ENCODE peak calls at places on chromosomes 3 and 15, in five cellular contexts. One of them, this sample, is unnamed.

GRCh38 chr3:71444028-71444860 is 139.3 kb downstream of the FOXP1 start:
- DNase-seq in natural killer cell treated with Interleukin-12 subunit alpha and Interleukin-12 subunit beta and Interleukin-15 and Interleukin-18, amount 100 ng/mL, for 72 hours: peak; percentile 77
- DNase-seq in NCI-H1105 treated with DMSO at 0.1 percent for 48 hours: no peak
- DNase-seq in NCI-H345: no peak
- DNase-seq in HT1080: peak; percentile 96
- DNase-seq in this sample: peak; percentile 82

GRCh38 chr3:107416138-107416537 is 38.9 kb downstream of the CCDC54 start:
- DNase-seq in natural killer cell treated with Interleukin-12 subunit alpha and Interleukin-12 subunit beta and Interleukin-15 and Interleukin-18, amount 100 ng/mL, for 72 hours: no peak
- DNase-seq in HT1080: no peak
- DNase-seq in NCI-H1105 treated with DMSO at 0.1 percent for 48 hours: no peak
- DNase-seq in NCI-H345: no peak
- DNase-seq in this sample: no peak

GRCh38 chr3:34189133-34189532 is 390.7 kb downstream of the PDCD6IP start:
- DNase-seq in HT1080: no peak
- DNase-seq in NCI-H345: no peak
- DNase-seq in NCI-H1105 treated with DMSO at 0.1 percent for 48 hours: no peak
- DNase-seq in natural killer cell treated with Interleukin-12 subunit alpha and Interleukin-12 subunit beta and Interleukin-15 and Interleukin-18, amount 100 ng/mL, for 72 hours: no peak
- DNase-seq in this sample: no peak

GRCh38 chr3:24287728-24288450 is 206.8 kb downstream of the THRB start:
- DNase-seq in NCI-H345: no peak
- DNase-seq in natural killer cell treated with Interleukin-12 subunit alpha and Interleukin-12 subunit beta and Interleukin-15 and Interleukin-18, amount 100 ng/mL, for 72 hours: no peak
- DNase-seq in NCI-H1105 treated with DMSO at 0.1 percent for 48 hours: no peak
- DNase-seq in HT1080: no peak
- DNase-seq in this sample: no peak

GRCh38 chr3:183766745-183767606 is 58.4 kb downstream of the MAP6D1 start:
- DNase-seq in NCI-H345: peak; percentile 83
- DNase-seq in HT1080: peak; percentile 80
- DNase-seq in NCI-H1105 treated with DMSO at 0.1 percent for 48 hours: peak; percentile 69
- DNase-seq in natural killer cell treated with Interleukin-12 subunit alpha and Interleukin-12 subunit beta and Interleukin-15 and Interleukin-18, amount 100 ng/mL, for 72 hours: peak; percentile 73
- DNase-seq in this sample: peak; percentile 58

GRCh38 chr3:196518999-196519737 is 4.0 kb upstream of the SMCO1 start:
- DNase-seq in natural killer cell treated with Interleukin-12 subunit alpha and Interleukin-12 subunit beta and Interleukin-15 and Interleukin-18, amount 100 ng/mL, for 72 hours: peak; percentile 76
- DNase-seq in NCI-H345: peak; percentile 22
- DNase-seq in NCI-H1105 treated with DMSO at 0.1 percent for 48 hours: peak; percentile 72
- DNase-seq in HT1080: peak; percentile 76
- DNase-seq in this sample: no peak

GRCh38 chr3:114362815-114363214 is 69.0 kb downstream of the TIGIT start:
- DNase-seq in NCI-H345: no peak
- DNase-seq in natural killer cell treated with Interleukin-12 subunit alpha and Interleukin-12 subunit beta and Interleukin-15 and Interleukin-18, amount 100 ng/mL, for 72 hours: no peak
- DNase-seq in HT1080: peak; percentile 34
- DNase-seq in NCI-H1105 treated with DMSO at 0.1 percent for 48 hours: peak; percentile 45
- DNase-seq in this sample: no peak

GRCh38 chr15:93495799-93496637 is 407.0 kb upstream of the RGMA start:
- DNase-seq in NCI-H345: no peak
- DNase-seq in HT1080: no peak
- DNase-seq in NCI-H1105 treated with DMSO at 0.1 percent for 48 hours: no peak
- DNase-seq in natural killer cell treated with Interleukin-12 subunit alpha and Interleukin-12 subunit beta and Interleukin-15 and Interleukin-18, amount 100 ng/mL, for 72 hours: no peak
- DNase-seq in this sample: no peak

GRCh38 chr3:56135941-56136340 is 332.3 kb downstream of the ERC2 start:
- DNase-seq in HT1080: no peak
- DNase-seq in natural killer cell treated with Interleukin-12 subunit alpha and Interleukin-12 subunit beta and Interleukin-15 and Interleukin-18, amount 100 ng/mL, for 72 hours: no peak
- DNase-seq in NCI-H1105 treated with DMSO at 0.1 percent for 48 hours: no peak
- DNase-seq in NCI-H345: no peak
- DNase-seq in this sample: no peak

GRCh38 chr3:49813497-49814174 is at the start of gene UBA7:
- DNase-seq in natural killer cell treated with Interleukin-12 subunit alpha and Interleukin-12 subunit beta and Interleukin-15 and Interleukin-18, amount 100 ng/mL, for 72 hours: peak; percentile 70
- DNase-seq in NCI-H1105 treated with DMSO at 0.1 percent for 48 hours: peak; percentile 1
- DNase-seq in NCI-H345: no peak
- DNase-seq in HT1080: peak; percentile 76
- DNase-seq in this sample: no peak

GRCh38 chr3:47365213-47366153 is 15.3 kb upstream of the PTPN23 start:
- DNase-seq in NCI-H345: no peak
- DNase-seq in natural killer cell treated with Interleukin-12 subunit alpha and Interleukin-12 subunit beta and Interleukin-15 and Interleukin-18, amount 100 ng/mL, for 72 hours: no peak
- DNase-seq in NCI-H1105 treated with DMSO at 0.1 percent for 48 hours: no peak
- DNase-seq in HT1080: peak; percentile 86
- DNase-seq in this sample: no peak

GRCh38 chr3:179452166-179452544 is 885 bp upstream of the GNB4 start:
- DNase-seq in NCI-H1105 treated with DMSO at 0.1 percent for 48 hours: no peak
- DNase-seq in natural killer cell treated with Interleukin-12 subunit alpha and Interleukin-12 subunit beta and Interleukin-15 and Interleukin-18, amount 100 ng/mL, for 72 hours: no peak
- DNase-seq in HT1080: peak; percentile 25
- DNase-seq in NCI-H345: no peak
- DNase-seq in this sample: no peak

GRCh38 chr15:38454687-38455071 is 752 bp downstream of the FAM98B start:
- DNase-seq in NCI-H1105 treated with DMSO at 0.1 percent for 48 hours: no peak
- DNase-seq in HT1080: no peak
- DNase-seq in NCI-H345: no peak
- DNase-seq in natural killer cell treated with Interleukin-12 subunit alpha and Interleukin-12 subunit beta and Interleukin-15 and Interleukin-18, amount 100 ng/mL, for 72 hours: no peak
- DNase-seq in this sample: no peak

GRCh38 chr3:170038434-170039110 is 777 bp downstream of the GPR160 start:
- DNase-seq in NCI-H1105 treated with DMSO at 0.1 percent for 48 hours: peak; percentile 44
- DNase-seq in natural killer cell treated with Interleukin-12 subunit alpha and Interleukin-12 subunit beta and Interleukin-15 and Interleukin-18, amount 100 ng/mL, for 72 hours: no peak
- DNase-seq in NCI-H345: peak; percentile 29
- DNase-seq in HT1080: no peak
- DNase-seq in this sample: peak; percentile 64

GRCh38 chr15:27059610-27060202 is 88.7 kb downstream of the GABRG3 start:
- DNase-seq in NCI-H345: peak; percentile 54
- DNase-seq in HT1080: peak; percentile 62
- DNase-seq in NCI-H1105 treated with DMSO at 0.1 percent for 48 hours: peak; percentile 13
- DNase-seq in natural killer cell treated with Interleukin-12 subunit alpha and Interleukin-12 subunit beta and Interleukin-15 and Interleukin-18, amount 100 ng/mL, for 72 hours: no peak
- DNase-seq in this sample: no peak

GRCh38 chr15:90160781-90161727 is 40.1 kb upstream of the SEMA4B start:
- DNase-seq in natural killer cell treated with Interleukin-12 subunit alpha and Interleukin-12 subunit beta and Interleukin-15 and Interleukin-18, amount 100 ng/mL, for 72 hours: no peak
- DNase-seq in HT1080: no peak
- DNase-seq in NCI-H345: peak; percentile 79
- DNase-seq in NCI-H1105 treated with DMSO at 0.1 percent for 48 hours: peak; percentile 73
- DNase-seq in this sample: no peak

GRCh38 chr15:75185271-75186029 is 16.2 kb upstream of the C15orf39 start:
- DNase-seq in HT1080: no peak
- DNase-seq in NCI-H345: no peak
- DNase-seq in natural killer cell treated with Interleukin-12 subunit alpha and Interleukin-12 subunit beta and Interleukin-15 and Interleukin-18, amount 100 ng/mL, for 72 hours: no peak
- DNase-seq in NCI-H1105 treated with DMSO at 0.1 percent for 48 hours: no peak
- DNase-seq in this sample: no peak

GRCh38 chr3:28317438-28318022 is 31.0 kb upstream of the ZCWPW2 start:
- DNase-seq in HT1080: no peak
- DNase-seq in NCI-H1105 treated with DMSO at 0.1 percent for 48 hours: peak; percentile 43
- DNase-seq in natural killer cell treated with Interleukin-12 subunit alpha and Interleukin-12 subunit beta and Interleukin-15 and Interleukin-18, amount 100 ng/mL, for 72 hours: peak; percentile 64
- DNase-seq in NCI-H345: peak; percentile 16
- DNase-seq in this sample: no peak

GRCh38 chr3:174153875-174154274 is 705.3 kb upstream of the NAALADL2 start:
- DNase-seq in NCI-H1105 treated with DMSO at 0.1 percent for 48 hours: no peak
- DNase-seq in natural killer cell treated with Interleukin-12 subunit alpha and Interleukin-12 subunit beta and Interleukin-15 and Interleukin-18, amount 100 ng/mL, for 72 hours: no peak
- DNase-seq in HT1080: no peak
- DNase-seq in NCI-H345: no peak
- DNase-seq in this sample: no peak

GRCh38 chr3:129289201-129289921 is 10.7 kb downstream of the HMCES start:
- DNase-seq in natural killer cell treated with Interleukin-12 subunit alpha and Interleukin-12 subunit beta and Interleukin-15 and Interleukin-18, amount 100 ng/mL, for 72 hours: no peak
- DNase-seq in HT1080: peak; percentile 62
- DNase-seq in NCI-H345: no peak
- DNase-seq in NCI-H1105 treated with DMSO at 0.1 percent for 48 hours: no peak
- DNase-seq in this sample: no peak

GRCh38 chr3:76206351-76206750 is 421.0 kb upstream of the ZNF717 start:
- DNase-seq in natural killer cell treated with Interleukin-12 subunit alpha and Interleukin-12 subunit beta and Interleukin-15 and Interleukin-18, amount 100 ng/mL, for 72 hours: no peak
- DNase-seq in NCI-H1105 treated with DMSO at 0.1 percent for 48 hours: no peak
- DNase-seq in HT1080: no peak
- DNase-seq in NCI-H345: no peak
- DNase-seq in this sample: no peak

GRCh38 chr3:16137044-16137443 is 37.4 kb upstream of the GALNT15 start:
- DNase-seq in HT1080: no peak
- DNase-seq in NCI-H345: no peak
- DNase-seq in natural killer cell treated with Interleukin-12 subunit alpha and Interleukin-12 subunit beta and Interleukin-15 and Interleukin-18, amount 100 ng/mL, for 72 hours: no peak
- DNase-seq in NCI-H1105 treated with DMSO at 0.1 percent for 48 hours: no peak
- DNase-seq in this sample: no peak

GRCh38 chr3:140131895-140132294 is 196.9 kb downstream of the CLSTN2 start:
- DNase-seq in HT1080: no peak
- DNase-seq in natural killer cell treated with Interleukin-12 subunit alpha and Interleukin-12 subunit beta and Interleukin-15 and Interleukin-18, amount 100 ng/mL, for 72 hours: no peak
- DNase-seq in NCI-H345: no peak
- DNase-seq in NCI-H1105 treated with DMSO at 0.1 percent for 48 hours: no peak
- DNase-seq in this sample: no peak

GRCh38 chr3:193805448-193805847 is 212.4 kb downstream of the OPA1 start:
- DNase-seq in natural killer cell treated with Interleukin-12 subunit alpha and Interleukin-12 subunit beta and Interleukin-15 and Interleukin-18, amount 100 ng/mL, for 72 hours: no peak
- DNase-seq in NCI-H345: peak; percentile 99
- DNase-seq in NCI-H1105 treated with DMSO at 0.1 percent for 48 hours: peak; percentile 98
- DNase-seq in HT1080: peak; percentile 99
- DNase-seq in this sample: no peak

GRCh38 chr15:73700041-73700842 is 16.1 kb downstream of the CD276 start:
- DNase-seq in NCI-H1105 treated with DMSO at 0.1 percent for 48 hours: peak; percentile 52
- DNase-seq in HT1080: peak; percentile 61
- DNase-seq in NCI-H345: peak; percentile 65
- DNase-seq in natural killer cell treated with Interleukin-12 subunit alpha and Interleukin-12 subunit beta and Interleukin-15 and Interleukin-18, amount 100 ng/mL, for 72 hours: peak; percentile 71
- DNase-seq in this sample: peak; percentile 58

GRCh38 chr3:111681705-111682426 is 86.7 kb upstream of the ZBED2 start:
- DNase-seq in HT1080: no peak
- DNase-seq in NCI-H345: no peak
- DNase-seq in natural killer cell treated with Interleukin-12 subunit alpha and Interleukin-12 subunit beta and Interleukin-15 and Interleukin-18, amount 100 ng/mL, for 72 hours: no peak
- DNase-seq in NCI-H1105 treated with DMSO at 0.1 percent for 48 hours: no peak
- DNase-seq in this sample: no peak

GRCh38 chr3:126081618-126082333 is 2.1 kb downstream of the SLC41A3 start:
- DNase-seq in HT1080: peak; percentile 92
- DNase-seq in NCI-H1105 treated with DMSO at 0.1 percent for 48 hours: no peak
- DNase-seq in NCI-H345: peak; percentile 49
- DNase-seq in natural killer cell treated with Interleukin-12 subunit alpha and Interleukin-12 subunit beta and Interleukin-15 and Interleukin-18, amount 100 ng/mL, for 72 hours: no peak
- DNase-seq in this sample: no peak

GRCh38 chr3:45499529-45499928 is 95.0 kb upstream of the LIMD1 start:
- DNase-seq in NCI-H345: peak; percentile 12
- DNase-seq in NCI-H1105 treated with DMSO at 0.1 percent for 48 hours: peak; percentile 20
- DNase-seq in HT1080: peak; percentile 17
- DNase-seq in natural killer cell treated with Interleukin-12 subunit alpha and Interleukin-12 subunit beta and Interleukin-15 and Interleukin-18, amount 100 ng/mL, for 72 hours: no peak
- DNase-seq in this sample: no peak

GRCh38 chr3:130508970-130509369 is 8.0 kb upstream of the COL6A6 start:
- DNase-seq in NCI-H345: no peak
- DNase-seq in NCI-H1105 treated with DMSO at 0.1 percent for 48 hours: no peak
- DNase-seq in HT1080: no peak
- DNase-seq in natural killer cell treated with Interleukin-12 subunit alpha and Interleukin-12 subunit beta and Interleukin-15 and Interleukin-18, amount 100 ng/mL, for 72 hours: no peak
- DNase-seq in this sample: no peak